ENCODE peak calls at places on chromosomes 4 and X, in five cellular contexts. One of them, this sample, is unnamed.

GRCh38 chr4:148056879-148057278 is 325.0 kb downstream of the ARHGAP10 start:
- DNase-seq in SK-N-SH: no peak
- DNase-seq in GM12891: peak; percentile 21
- DNase-seq in K562: peak; percentile 20
- DNase-seq in H1: peak; percentile 25
- DNase-seq in this sample: no peak

GRCh38 chr4:37631551-37631950 is 54.6 kb downstream of the RELL1 start:
- DNase-seq in SK-N-SH: no peak
- DNase-seq in GM12891: no peak
- DNase-seq in K562: no peak
- DNase-seq in H1: no peak
- DNase-seq in this sample: no peak

GRCh38 chr4:139844057-139844456 is 178.4 kb downstream of the MGST2 start:
- DNase-seq in SK-N-SH: no peak
- DNase-seq in GM12891: no peak
- DNase-seq in K562: no peak
- DNase-seq in H1: no peak
- DNase-seq in this sample: no peak

GRCh38 chr4:3226467-3226866 is 22.5 kb upstream of the MSANTD1 start:
- DNase-seq in SK-N-SH: no peak
- DNase-seq in GM12891: no peak
- DNase-seq in K562: no peak
- DNase-seq in H1: no peak
- DNase-seq in this sample: no peak

GRCh38 chr4:3300198-3300671 is 7.4 kb downstream of the RGS12 start:
- DNase-seq in SK-N-SH: peak; percentile 61
- DNase-seq in GM12891: no peak
- DNase-seq in K562: no peak
- DNase-seq in H1: no peak
- DNase-seq in this sample: no peak

GRCh38 chr4:186192068-186192751 is 843 bp downstream of the CYP4V2 start:
- DNase-seq in SK-N-SH: no peak
- DNase-seq in GM12891: no peak
- DNase-seq in K562: no peak
- DNase-seq in H1: no peak
- DNase-seq in this sample: no peak

GRCh38 chrX:264634-265455 is 16.3 kb upstream of the PLCXD1 start:
- DNase-seq in SK-N-SH: no peak
- DNase-seq in GM12891: no peak
- DNase-seq in K562: no peak
- DNase-seq in H1: no peak
- DNase-seq in this sample: no peak

GRCh38 chr4:112170451-112170993 is 25.3 kb downstream of the FAM241A start:
- DNase-seq in SK-N-SH: no peak
- DNase-seq in GM12891: no peak
- DNase-seq in K562: peak; percentile 77
- DNase-seq in H1: no peak
- DNase-seq in this sample: no peak

GRCh38 chrX:133335027-133335426 is 80.3 kb downstream of the GPC4 start:
- DNase-seq in SK-N-SH: peak; percentile 32
- DNase-seq in GM12891: no peak
- DNase-seq in K562: peak; percentile 12
- DNase-seq in H1: no peak
- DNase-seq in this sample: no peak

GRCh38 chr4:95363966-95364365 is 184.8 kb downstream of the UNC5C start:
- DNase-seq in SK-N-SH: no peak
- DNase-seq in GM12891: no peak
- DNase-seq in K562: no peak
- DNase-seq in H1: no peak
- DNase-seq in this sample: no peak

GRCh38 chrX:69618803-69619202 is 2.9 kb downstream of the EDA start:
- DNase-seq in SK-N-SH: peak; percentile 17
- DNase-seq in GM12891: no peak
- DNase-seq in K562: no peak
- DNase-seq in H1: no peak
- DNase-seq in this sample: no peak

GRCh38 chr4:67083496-67083895 is 461.8 kb downstream of the CENPC start:
- DNase-seq in SK-N-SH: no peak
- DNase-seq in GM12891: no peak
- DNase-seq in K562: no peak
- DNase-seq in H1: no peak
- DNase-seq in this sample: no peak

GRCh38 chrX:13360146-13360545 is 40.3 kb upstream of the ATXN3L start:
- DNase-seq in SK-N-SH: no peak
- DNase-seq in GM12891: no peak
- DNase-seq in K562: no peak
- DNase-seq in H1: no peak
- DNase-seq in this sample: no peak

GRCh38 chrX:106875151-106875550 is 28.0 kb downstream of the RIPPLY1 start:
- DNase-seq in SK-N-SH: no peak
- DNase-seq in GM12891: no peak
- DNase-seq in K562: no peak
- DNase-seq in H1: no peak
- DNase-seq in this sample: no peak

GRCh38 chrX:107766470-107767140 is 9.0 kb downstream of the TSC22D3 start:
- DNase-seq in SK-N-SH: no peak
- DNase-seq in GM12891: no peak
- DNase-seq in K562: no peak
- DNase-seq in H1: no peak
- DNase-seq in this sample: no peak

GRCh38 chr4:66023061-66023460 is 352.8 kb upstream of the EPHA5 start:
- DNase-seq in SK-N-SH: no peak
- DNase-seq in GM12891: no peak
- DNase-seq in K562: no peak
- DNase-seq in H1: no peak
- DNase-seq in this sample: no peak

GRCh38 chr4:166318810-166319525 is 445.9 kb downstream of the TLL1 start:
- DNase-seq in SK-N-SH: no peak
- DNase-seq in GM12891: no peak
- DNase-seq in K562: no peak
- DNase-seq in H1: no peak
- DNase-seq in this sample: no peak

GRCh38 chr4:155950461-155950860 is 3.2 kb downstream of the CTSO start:
- DNase-seq in SK-N-SH: no peak
- DNase-seq in GM12891: no peak
- DNase-seq in K562: no peak
- DNase-seq in H1: no peak
- DNase-seq in this sample: no peak

GRCh38 chr4:108320066-108320465 is 151.3 kb upstream of the LEF1 start:
- DNase-seq in SK-N-SH: no peak
- DNase-seq in GM12891: no peak
- DNase-seq in K562: no peak
- DNase-seq in H1: no peak
- DNase-seq in this sample: no peak

GRCh38 chr4:52915730-52916129 is 53.6 kb downstream of the RASL11B start:
- DNase-seq in SK-N-SH: no peak
- DNase-seq in GM12891: no peak
- DNase-seq in K562: no peak
- DNase-seq in H1: no peak
- DNase-seq in this sample: no peak

GRCh38 chr4:110278127-110278526 is 79.7 kb upstream of the ELOVL6 start:
- DNase-seq in SK-N-SH: no peak
- DNase-seq in GM12891: no peak
- DNase-seq in K562: no peak
- DNase-seq in H1: no peak
- DNase-seq in this sample: no peak

GRCh38 chr4:145503486-145504072 is 21.9 kb downstream of the SMAD1 start:
- DNase-seq in SK-N-SH: no peak
- DNase-seq in GM12891: no peak
- DNase-seq in K562: no peak
- DNase-seq in H1: no peak
- DNase-seq in this sample: no peak

GRCh38 chr4:72207196-72207595 is 175.4 kb downstream of the NPFFR2 start:
- DNase-seq in SK-N-SH: no peak
- DNase-seq in GM12891: no peak
- DNase-seq in K562: no peak
- DNase-seq in H1: no peak
- DNase-seq in this sample: no peak

GRCh38 chr4:1538096-1538410 is 131.8 kb upstream of the NKX1-1 start:
- DNase-seq in SK-N-SH: no peak
- DNase-seq in GM12891: no peak
- DNase-seq in K562: no peak
- DNase-seq in H1: no peak
- DNase-seq in this sample: no peak

GRCh38 chrX:10031743-10032142 is 64.6 kb downstream of the CLDN34 start:
- DNase-seq in SK-N-SH: no peak
- DNase-seq in GM12891: no peak
- DNase-seq in K562: no peak
- DNase-seq in H1: no peak
- DNase-seq in this sample: no peak

GRCh38 chrX:41543668-41544067 is 96.5 kb downstream of the NYX start:
- DNase-seq in SK-N-SH: no peak
- DNase-seq in GM12891: no peak
- DNase-seq in K562: no peak
- DNase-seq in H1: no peak
- DNase-seq in this sample: no peak

GRCh38 chr4:48112017-48112667 is 21.9 kb downstream of the TXK start:
- DNase-seq in SK-N-SH: no peak
- DNase-seq in GM12891: no peak
- DNase-seq in K562: no peak
- DNase-seq in H1: no peak
- DNase-seq in this sample: no peak

GRCh38 chrX:131762802-131763234 is 218.9 kb downstream of the OR13H1 start:
- DNase-seq in SK-N-SH: peak; percentile 50
- DNase-seq in GM12891: no peak
- DNase-seq in K562: peak; percentile 34
- DNase-seq in H1: no peak
- DNase-seq in this sample: no peak
- TF ChIP-seq TAF1 in SK-N-SH: no peak
- TF ChIP-seq TAF1 in GM12891: no peak
- TF ChIP-seq TAF1 in K562: no peak
- TF ChIP-seq TAF1 in H1: no peak
- TF ChIP-seq TAF1 in this sample: no peak

GRCh38 chr4:151015458-151016344 is 617 bp upstream of the LRBA start:
- DNase-seq in SK-N-SH: peak; percentile 94
- DNase-seq in GM12891: peak; percentile 67
- DNase-seq in K562: peak; percentile 87
- DNase-seq in H1: peak; percentile 73
- DNase-seq in this sample: peak; percentile 71
- TF ChIP-seq TAF1 in SK-N-SH: peak; percentile 66
- TF ChIP-seq TAF1 in GM12891: peak; percentile 75
- TF ChIP-seq TAF1 in K562: peak; percentile 84
- TF ChIP-seq TAF1 in H1: peak; percentile 78
- TF ChIP-seq TAF1 in this sample: peak; percentile 49

DNA sequence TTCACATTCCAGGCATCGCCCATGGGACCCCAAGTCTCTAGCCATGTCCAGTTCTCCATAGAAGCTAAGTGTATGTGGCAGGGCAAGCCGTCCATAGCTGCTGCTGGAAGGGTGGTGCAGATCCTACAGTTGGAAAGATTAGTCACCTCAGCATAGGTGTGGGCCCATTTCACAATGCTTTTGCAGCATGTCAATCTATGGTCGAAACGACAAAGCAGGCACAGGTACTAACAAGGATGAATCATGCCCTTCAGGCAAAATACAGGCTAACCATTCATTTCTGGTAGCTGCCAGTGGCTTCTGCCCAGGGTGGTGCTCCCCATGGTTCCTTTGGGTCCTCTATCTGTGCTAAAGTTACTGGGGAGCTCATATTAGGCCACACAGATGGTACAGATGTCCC is 225.2 kb downstream of the ADGRL3 start:
- DNase-seq in SK-N-SH: no peak
- DNase-seq in GM12891: no peak
- DNase-seq in K562: no peak
- DNase-seq in H1: no peak
- DNase-seq in this sample: no peak
- TF ChIP-seq TAF1 in SK-N-SH: no peak
- TF ChIP-seq TAF1 in GM12891: no peak
- TF ChIP-seq TAF1 in K562: no peak
- TF ChIP-seq TAF1 in H1: no peak
- TF ChIP-seq TAF1 in this sample: no peak

GRCh38 chrX:7580127-7580526 is 262.8 kb upstream of the VCX start:
- DNase-seq in SK-N-SH: no peak
- DNase-seq in GM12891: no peak
- DNase-seq in K562: no peak
- DNase-seq in H1: no peak
- DNase-seq in this sample: no peak
- TF ChIP-seq TAF1 in SK-N-SH: no peak
- TF ChIP-seq TAF1 in GM12891: no peak
- TF ChIP-seq TAF1 in K562: no peak
- TF ChIP-seq TAF1 in H1: no peak
- TF ChIP-seq TAF1 in this sample: no peak

DNA sequence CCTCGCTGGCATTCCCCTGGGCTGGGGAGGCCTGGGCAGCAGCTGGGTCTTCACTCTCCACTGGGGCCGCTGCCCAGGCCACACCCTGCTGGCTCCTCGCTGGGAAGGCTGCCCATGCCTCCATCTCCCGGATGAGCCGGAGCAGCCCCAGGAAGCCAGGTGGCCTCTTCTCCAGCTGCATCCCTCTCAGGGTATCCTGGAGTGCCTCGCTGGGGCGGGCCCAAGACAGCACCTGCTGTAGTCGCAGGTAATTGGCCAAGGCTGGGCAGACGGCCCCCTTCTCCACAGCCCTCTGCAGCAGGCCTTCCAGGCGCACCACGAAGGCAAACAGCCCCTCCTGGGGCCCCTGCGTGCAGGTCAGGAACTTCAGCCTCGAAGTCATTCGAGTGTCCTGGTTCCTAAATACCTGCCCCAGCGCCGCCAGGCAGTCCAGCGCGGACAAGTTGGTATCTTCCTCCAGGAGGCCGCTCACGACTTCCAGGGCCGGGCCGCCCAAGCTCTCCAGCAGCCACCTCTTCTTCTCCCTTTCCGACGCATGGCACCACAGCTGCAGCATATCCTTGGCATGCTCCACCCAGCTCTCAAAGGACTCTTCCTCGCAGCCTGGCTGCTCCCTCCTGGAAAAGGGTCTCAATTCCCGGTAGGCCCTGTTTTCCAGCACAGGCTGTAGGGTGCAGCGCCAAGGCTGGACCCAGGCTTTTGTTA is 3.7 kb downstream of the PNMA6E start:
- DNase-seq in SK-N-SH: no peak
- DNase-seq in GM12891: no peak
- DNase-seq in K562: no peak
- DNase-seq in H1: no peak
- DNase-seq in this sample: no peak
- TF ChIP-seq TAF1 in SK-N-SH: no peak
- TF ChIP-seq TAF1 in GM12891: no peak
- TF ChIP-seq TAF1 in K562: no peak
- TF ChIP-seq TAF1 in H1: no peak
- TF ChIP-seq TAF1 in this sample: no peak

GRCh38 chr4:86048426-86048825 is 311.4 kb downstream of the MAPK10 start:
- DNase-seq in SK-N-SH: no peak
- DNase-seq in GM12891: no peak
- DNase-seq in K562: no peak
- DNase-seq in H1: no peak
- DNase-seq in this sample: no peak
- TF ChIP-seq TAF1 in SK-N-SH: no peak
- TF ChIP-seq TAF1 in GM12891: no peak
- TF ChIP-seq TAF1 in K562: no peak
- TF ChIP-seq TAF1 in H1: no peak
- TF ChIP-seq TAF1 in this sample: no peak

This sample was measured in GM12892.